ENCODE peak calls at places on chromosomes 5 and 9, in ten cellular contexts. D, S, B, G, R, M, E, W, I and X are unnamed samples.

GRCh38 chr5:138439537-138440225 is 824 bp downstream of the REEP2 start:
- DNase-seq in B (no peak), R (no peak), G (peak; percentile 54), D (no peak), I (no peak), M (no peak), S (peak; percentile 3), W (no peak), E (no peak), X (no peak)

GRCh38 chr9:127505396-127506116 is 54.2 kb downstream of the LRSAM1 start:
- DNase-seq in E (no peak), R (peak; percentile 54), D (peak; percentile 40), G (peak; percentile 73), B (no peak), M (peak; percentile 42), W (no peak), I (no peak), S (no peak), X (no peak)

GRCh38 chr9:811101-811531 is 30.4 kb upstream of the DMRT1 start:
- DNase-seq in E (no peak), D (peak; percentile 3), M (peak; percentile 87), W (no peak), I (no peak), R (no peak), S (peak; percentile 60), G (no peak), B (no peak), X (no peak)

GRCh38 chr9:128335914-128336313 is 4.4 kb upstream of the SLC27A4 start:
- DNase-seq in B (no peak), W (no peak), R (no peak), I (no peak), E (no peak), M (no peak), G (no peak), D (no peak), S (no peak), X (no peak)

GRCh38 chr9:136016221-136016881 is 55.2 kb upstream of the UBAC1 start:
- DNase-seq in R (peak; percentile 14), M (no peak), I (no peak), S (no peak), W (no peak), B (peak; percentile 7), E (no peak), G (peak; percentile 6), D (no peak), X (no peak)

GRCh38 chr5:114362977-114363721 is 1.3 kb downstream of the KCNN2 start:
- DNase-seq in B (no peak), I (no peak), M (no peak), E (no peak), D (peak; percentile 44), R (no peak), S (peak; percentile 37), W (no peak), G (no peak), X (no peak)

GRCh38 chr5:37918420-37918819 is 78.6 kb upstream of the GDNF start:
- DNase-seq in W (no peak), G (no peak), E (no peak), S (peak; percentile 33), M (no peak), R (no peak), D (peak; percentile 4), B (no peak), I (no peak), X (no peak)

GRCh38 chr5:65769539-65769938 is 47.5 kb downstream of the NLN start:
- DNase-seq in I (no peak), M (peak; percentile 67), D (peak; percentile 91), G (no peak), S (peak; percentile 95), W (no peak), R (no peak), B (no peak), E (no peak), X (no peak)

GRCh38 chr5:22577006-22577405 is 276.1 kb downstream of the CDH12 start:
- DNase-seq in D (no peak), S (no peak), G (no peak), I (no peak), B (no peak), W (no peak), E (no peak), M (no peak), R (no peak), X (no peak)

GRCh38 chr9:87662808-87663528 is 63.0 kb upstream of the CTSL start:
- DNase-seq in W (no peak), B (peak; percentile 52), D (peak; percentile 60), G (peak; percentile 90), S (peak; percentile 44), R (peak; percentile 73), M (peak; percentile 69), E (peak; percentile 68), I (no peak), X (no peak)

GRCh38 chr5:100623719-100624118 is 88.5 kb downstream of the FAM174A start:
- DNase-seq in R (no peak), D (peak; percentile 66), B (no peak), S (peak; percentile 25), E (no peak), M (peak; percentile 59), I (no peak), G (no peak), W (no peak), X (no peak)

GRCh38 chr5:43044181-43044914 is 4.2 kb upstream of the ANXA2R start:
- DNase-seq in I (peak; percentile 74), D (peak; percentile 75), B (no peak), S (peak; percentile 68), W (no peak), M (peak; percentile 81), G (no peak), R (no peak), E (no peak), X (no peak)

GRCh38 chr5:119355244-119355635 is 579 bp upstream of the TNFAIP8 start:
- DNase-seq in M (peak; percentile 86), B (no peak), S (no peak), D (no peak), W (no peak), I (peak; percentile 79), E (no peak), R (no peak), G (no peak), X (no peak)
- H3K4me1 ChIP-seq in M (peaks cover 49% of the 10 kb centered on the region), B (peaks cover 12% of the 10 kb centered on the region), S (peaks cover 9% of the 10 kb centered on the region), D (no peaks in the 10 kb centered on the region), W (peaks cover 5% of the 10 kb centered on the region), I (peaks cover 72% of the 10 kb centered on the region), E (no peaks in the 10 kb centered on the region), R (peaks cover 6% of the 10 kb centered on the region), G (no peaks in the 10 kb centered on the region), X (peaks cover 71% of the 10 kb centered on the region)

GRCh38 chr5:10676946-10677345 is 84.1 kb downstream of the DAP start:
- DNase-seq in I (no peak), R (no peak), S (no peak), G (no peak), E (no peak), D (no peak), M (no peak), W (no peak), B (no peak), X (no peak)

GRCh38 chr5:10679336-10679988 is 81.6 kb downstream of the DAP start:
- DNase-seq in R (no peak), E (no peak), B (no peak), I (no peak), W (no peak), M (no peak), S (no peak), D (no peak), G (no peak), X (no peak)

GRCh38 chr5:10677533-10677932 is 83.5 kb downstream of the DAP start:
- DNase-seq in D (no peak), G (no peak), R (no peak), B (no peak), W (no peak), I (no peak), M (no peak), E (no peak), S (no peak), X (no peak)

GRCh38 chr5:10676224-10676623 is 84.8 kb downstream of the DAP start:
- DNase-seq in B (no peak), W (no peak), R (no peak), S (peak; percentile 17), D (no peak), I (no peak), E (no peak), M (no peak), G (peak; percentile 68), X (no peak)

DNA sequence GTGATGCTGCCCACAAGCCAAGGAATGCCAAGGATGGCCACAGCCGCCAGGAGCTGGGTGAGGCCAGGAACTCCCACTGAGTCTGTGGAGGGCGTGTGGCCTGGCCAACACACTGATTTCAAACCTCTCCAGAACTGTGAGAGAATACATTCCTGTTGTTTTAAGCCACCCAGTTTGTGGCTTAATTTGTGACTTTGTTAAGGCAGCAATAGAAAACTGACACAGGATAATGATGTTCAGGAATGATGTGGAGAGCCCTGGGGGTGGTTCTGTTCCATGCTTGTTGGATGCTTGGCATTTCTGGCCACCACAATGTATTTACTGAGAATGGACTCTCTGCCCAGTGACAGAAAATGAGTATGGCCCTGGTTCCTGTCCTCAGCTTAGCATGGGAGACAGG is 82.8 kb downstream of the DAP start:
- DNase-seq in E (no peak), B (no peak), S (no peak), M (no peak), I (no peak), W (no peak), D (no peak), G (no peak), R (no peak), X (no peak)
- H3K36me3 ChIP-seq in E (peaks cover 72% of the 10 kb centered on the region), B (peaks cover 62% of the 10 kb centered on the region), S (peaks cover 50% of the 10 kb centered on the region), M (peaks cover 60% of the 10 kb centered on the region), I (peaks cover 66% of the 10 kb centered on the region), W (no peaks in the 10 kb centered on the region), D (peaks cover 16% of the 10 kb centered on the region), G (peaks cover 3% of the 10 kb centered on the region), R (no peaks in the 10 kb centered on the region), X (peaks cover 6% of the 10 kb centered on the region)

DNA sequence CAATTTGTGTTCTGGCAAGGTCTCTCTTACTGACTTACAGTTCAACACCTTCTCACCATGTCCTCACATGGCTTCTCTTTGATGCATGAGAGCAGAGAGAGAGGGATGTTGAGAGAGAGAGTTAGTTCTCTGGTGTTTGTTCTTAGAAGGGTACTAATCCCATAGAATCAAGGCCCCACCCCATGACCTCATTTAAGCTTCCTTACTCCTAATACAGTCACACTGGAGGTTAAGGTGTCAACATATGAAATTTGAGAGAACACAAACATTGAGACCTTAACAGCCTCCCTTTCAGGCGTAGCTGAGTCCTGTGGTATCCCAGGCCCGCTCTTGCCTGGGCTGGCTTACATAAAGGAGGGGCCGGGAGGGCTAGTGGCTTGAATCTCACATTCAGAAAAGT is 10.6 kb upstream of the SEMA6A start:
- DNase-seq in R (no peak), W (no peak), E (no peak), M (no peak), G (no peak), S (no peak), I (no peak), D (no peak), B (no peak), X (no peak)
- H3K4me1 ChIP-seq in R (no peaks in the 10 kb centered on the region), W (no peaks in the 10 kb centered on the region), E (no peaks in the 10 kb centered on the region), M (peaks cover 7% of the 10 kb centered on the region), G (no peaks in the 10 kb centered on the region), S (no peaks in the 10 kb centered on the region), I (no peaks in the 10 kb centered on the region), D (no peaks in the 10 kb centered on the region), B (no peaks in the 10 kb centered on the region), X (no peaks in the 10 kb centered on the region)

DNA sequence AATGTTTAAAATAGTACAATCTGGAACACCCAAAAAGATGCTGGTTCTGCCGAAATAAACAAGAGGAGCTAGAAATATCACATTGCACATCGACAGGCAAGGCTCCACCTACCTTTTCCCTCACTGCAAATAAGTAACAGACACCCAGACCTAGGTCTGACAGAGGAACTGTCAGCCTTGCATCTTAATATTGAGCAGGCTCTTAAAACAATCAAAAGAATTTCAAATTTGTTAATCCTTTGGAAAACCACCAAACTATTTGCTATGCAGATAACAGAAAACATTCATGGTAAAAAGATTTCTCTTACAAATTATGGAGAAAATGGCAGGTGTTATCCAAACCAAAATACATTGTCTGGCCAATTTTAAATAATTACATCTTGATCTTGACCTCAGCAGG is 71.3 kb downstream of the FRMD3 start:
- DNase-seq in E (no peak), I (no peak), M (no peak), B (no peak), W (no peak), G (no peak), S (no peak), D (no peak), R (no peak), X (no peak)
- H3K36me3 ChIP-seq in E (peaks cover 6% of the 10 kb centered on the region), I (peaks cover 4% of the 10 kb centered on the region), M (no peaks in the 10 kb centered on the region), B (no peaks in the 10 kb centered on the region), W (no peaks in the 10 kb centered on the region), G (peaks cover 3% of the 10 kb centered on the region), S (no peaks in the 10 kb centered on the region), D (no peaks in the 10 kb centered on the region), R (no peaks in the 10 kb centered on the region), X (no peaks in the 10 kb centered on the region)